ENCODE peak calls at places on chromosomes 3 and 15, in five cellular contexts. W, Q, I, F and J are unnamed samples.

GRCh38 chr3:179840985-179841384 is 188.1 kb downstream of the USP13 start:
- DNase-seq in W (no peak), Q (no peak), I (no peak), F (no peak), J (no peak)

GRCh38 chr3:4746241-4746958 is 232.8 kb upstream of the BHLHE40 start:
- DNase-seq in W (no peak), Q (no peak), I (no peak), F (no peak), J (no peak)

GRCh38 chr3:188034989-188035388 is 119.0 kb upstream of the LPP start:
- DNase-seq in W (no peak), Q (no peak), I (no peak), F (no peak), J (no peak)

GRCh38 chr15:95085056-95085455 is 853.7 kb downstream of the MCTP2 start:
- DNase-seq in W (no peak), Q (no peak), I (no peak), F (no peak), J (no peak)

GRCh38 chr3:169387751-169388696 is 275.5 kb downstream of the MECOM start:
- DNase-seq in W (no peak), Q (no peak), I (peak), F (peak), J (no peak)

GRCh38 chr3:42741796-42742195 is 31.3 kb downstream of the CCDC13 start:
- DNase-seq in W (no peak), Q (no peak), I (no peak), F (peak), J (no peak)

GRCh38 chr3:197522881-197523342 is 32.9 kb downstream of the BDH1 start:
- DNase-seq in W (no peak), Q (no peak), I (no peak), F (no peak), J (no peak)

GRCh38 chr3:37904614-37905047 is 43.0 kb downstream of the CTDSPL start:
- DNase-seq in W (no peak), Q (no peak), I (no peak), F (no peak), J (no peak)

GRCh38 chr3:53938645-53939044 is 47.0 kb upstream of the SELENOK start:
- DNase-seq in W (peak), Q (peak), I (peak), F (no peak), J (no peak)

GRCh38 chr3:17089314-17089700 is 204.6 kb downstream of the PLCL2 start:
- DNase-seq in W (no peak), Q (no peak), I (no peak), F (no peak), J (no peak)

GRCh38 chr15:24878153-24878552 is 76.6 kb upstream of the SNRPN start:
- DNase-seq in W (no peak), Q (no peak), I (peak), F (no peak), J (no peak)

GRCh38 chr15:31081568-31082250 is 19.8 kb downstream of the TRPM1 start:
- DNase-seq in W (no peak), Q (no peak), I (peak), F (no peak), J (no peak)

GRCh38 chr15:45587861-45588170 is 637 bp downstream of the BLOC1S6 start:
- DNase-seq in W (no peak), Q (no peak), I (no peak), F (no peak), J (no peak)

GRCh38 chr3:114452176-114452744 is 158.4 kb downstream of the TIGIT start:
- DNase-seq in W (no peak), Q (no peak), I (no peak), F (no peak), J (no peak)

GRCh38 chr3:127970966-127971592 is 56.0 kb downstream of the KBTBD12 start:
- DNase-seq in W (no peak), Q (peak), I (peak), F (no peak), J (no peak)

GRCh38 chr3:126851934-126852333 is 131.0 kb upstream of the PLXNA1 start:
- DNase-seq in W (no peak), Q (no peak), I (no peak), F (peak), J (no peak)

GRCh38 chr3:188956839-188957489 is 214.8 kb upstream of the TPRG1 start:
- DNase-seq in W (no peak), Q (peak), I (no peak), F (no peak), J (no peak)

GRCh38 chr3:14532691-14533456 is 7.3 kb downstream of the GRIP2 start:
- DNase-seq in W (no peak), Q (peak), I (peak), F (no peak), J (no peak)

GRCh38 chr3:130826516-130826915 is 67.4 kb upstream of the ATP2C1 start:
- DNase-seq in W (no peak), Q (no peak), I (no peak), F (no peak), J (no peak)

GRCh38 chr3:147410518-147411234 is 1.5 kb downstream of the ZIC1 start:
- DNase-seq in W (no peak), Q (no peak), I (no peak), F (no peak), J (no peak)

GRCh38 chr3:129597087-129597791 is 9.2 kb downstream of the PLXND1 start:
- DNase-seq in W (no peak), Q (no peak), I (no peak), F (no peak), J (no peak)

GRCh38 chr3:39216176-39216790 is 23.9 kb upstream of the XIRP1 start:
- DNase-seq in W (peak), Q (no peak), I (peak), F (no peak), J (peak)

GRCh38 chr3:117788086-117788485 is 1078.5 kb downstream of the TUSC7 start:
- DNase-seq in W (no peak), Q (no peak), I (no peak), F (no peak), J (no peak)

GRCh38 chr15:96264351-96264798 is 66.1 kb upstream of the NR2F2 start:
- DNase-seq in W (no peak), Q (peak), I (no peak), F (no peak), J (no peak)

GRCh38 chr3:1594940-1595339 is 502.1 kb downstream of the CNTN6 start:
- DNase-seq in W (no peak), Q (no peak), I (no peak), F (no peak), J (no peak)

GRCh38 chr3:184505053-184505452 is 56.5 kb upstream of the EPHB3 start:
- DNase-seq in W (no peak), Q (no peak), I (no peak), F (no peak), J (no peak)

GRCh38 chr3:16136042-16136441 is 38.4 kb upstream of the GALNT15 start:
- DNase-seq in W (no peak), Q (no peak), I (no peak), F (no peak), J (no peak)

GRCh38 chr3:149670742-149671492 is 13.1 kb upstream of the WWTR1 start:
- DNase-seq in W (no peak), Q (no peak), I (no peak), F (no peak), J (no peak)

GRCh38 chr3:63355809-63356208 is 77.7 kb downstream of the SYNPR start:
- DNase-seq in W (no peak), Q (no peak), I (no peak), F (no peak), J (no peak)

GRCh38 chr3:13093687-13094086 is 20.5 kb upstream of the IQSEC1 start:
- DNase-seq in W (no peak), Q (no peak), I (no peak), F (no peak), J (no peak)

DNA sequence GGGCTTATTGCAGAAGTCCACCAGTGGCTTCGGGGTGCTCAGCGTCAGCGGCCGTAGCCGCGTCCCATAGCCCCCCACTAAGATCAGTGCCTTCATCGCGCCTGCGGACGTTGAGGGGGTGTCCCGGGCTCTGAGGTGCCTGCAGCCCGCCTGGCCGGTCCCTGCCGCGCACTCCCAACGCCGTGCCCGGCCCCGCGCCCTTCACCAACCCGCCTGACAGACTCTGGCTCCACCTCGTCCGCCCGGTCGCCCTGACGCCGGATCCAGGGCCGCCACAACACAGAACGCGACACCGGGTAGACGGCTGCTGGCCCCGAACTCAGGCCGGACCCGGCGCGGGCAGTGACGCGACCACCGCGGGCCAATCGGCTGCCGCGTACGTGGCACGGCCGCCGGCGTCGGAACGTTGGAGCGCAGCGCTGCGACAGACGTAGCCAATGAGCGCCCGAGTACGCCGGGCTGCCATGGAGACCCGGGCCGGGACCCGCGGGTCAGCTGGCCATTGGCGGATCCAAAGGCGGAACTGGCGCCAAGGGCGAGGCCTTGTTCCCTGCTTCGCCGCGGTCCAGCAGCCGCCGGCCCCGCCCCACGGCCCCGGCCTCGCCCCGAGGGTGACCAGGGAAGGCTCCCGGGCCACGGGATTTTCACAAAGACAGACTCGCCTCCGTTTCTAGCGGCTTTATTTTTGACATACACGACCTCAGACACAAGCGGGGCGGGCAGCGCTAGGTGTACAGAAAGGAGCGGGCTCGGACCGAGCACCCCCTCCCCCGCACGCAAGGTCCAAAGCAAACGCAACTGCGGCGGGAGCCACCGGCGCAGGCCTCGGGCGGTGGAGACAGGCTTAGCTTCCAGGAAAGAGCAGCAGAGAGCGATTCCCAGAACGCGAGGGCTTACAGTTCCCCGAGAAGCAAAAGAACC is at the start of gene GMPPB:
- DNase-seq in W (peak), Q (peak), I (peak), F (peak), J (peak)
- TF ChIP-seq POLR2AphosphoS5 in W (peak), Q (peak), I (peak), F (peak), J (no peak)

GRCh38 chr3:159911664-159912037 is 77.0 kb upstream of the IL12A start:
- DNase-seq in W (no peak), Q (no peak), I (no peak), F (no peak), J (no peak)
- TF ChIP-seq POLR2AphosphoS5 in W (no peak), Q (no peak), I (no peak), F (no peak), J (no peak)

GRCh38 chr15:82093325-82093724 is 47.5 kb upstream of the MEX3B start:
- DNase-seq in W (no peak), Q (no peak), I (no peak), F (no peak), J (no peak)
- TF ChIP-seq POLR2AphosphoS5 in W (no peak), Q (no peak), I (no peak), F (no peak), J (no peak)

GRCh38 chr3:195587406-195587805 is 3.7 kb upstream of the APOD start:
- DNase-seq in W (no peak), Q (no peak), I (no peak), F (no peak), J (no peak)

GRCh38 chr3:195591852-195592251 is 8.1 kb upstream of the APOD start:
- DNase-seq in W (no peak), Q (no peak), I (no peak), F (no peak), J (no peak)

GRCh38 chr3:195587824-195588223 is 4.1 kb upstream of the APOD start:
- DNase-seq in W (no peak), Q (no peak), I (no peak), F (no peak), J (no peak)

GRCh38 chr3:195595778-195596531 is 12.2 kb upstream of the APOD start:
- DNase-seq in W (no peak), Q (no peak), I (no peak), F (no peak), J (no peak)

GRCh38 chr3:195591220-195591619 is 7.5 kb upstream of the APOD start:
- DNase-seq in W (no peak), Q (no peak), I (no peak), F (no peak), J (no peak)
- TF ChIP-seq POLR2AphosphoS5 in W (no peak), Q (no peak), I (no peak), F (no peak), J (no peak)

GRCh38 chr15:40871749-40872617 is 2.1 kb downstream of the RHOV start:
- DNase-seq in W (peak), Q (no peak), I (peak), F (no peak), J (no peak)
- TF ChIP-seq POLR2AphosphoS5 in W (peak), Q (peak), I (no peak), F (no peak), J (peak)

GRCh38 chr15:74025436-74025835 is 30.9 kb downstream of the PML start:
- DNase-seq in W (no peak), Q (no peak), I (no peak), F (no peak), J (no peak)
- TF ChIP-seq POLR2AphosphoS5 in W (no peak), Q (no peak), I (no peak), F (no peak), J (no peak)

DNA sequence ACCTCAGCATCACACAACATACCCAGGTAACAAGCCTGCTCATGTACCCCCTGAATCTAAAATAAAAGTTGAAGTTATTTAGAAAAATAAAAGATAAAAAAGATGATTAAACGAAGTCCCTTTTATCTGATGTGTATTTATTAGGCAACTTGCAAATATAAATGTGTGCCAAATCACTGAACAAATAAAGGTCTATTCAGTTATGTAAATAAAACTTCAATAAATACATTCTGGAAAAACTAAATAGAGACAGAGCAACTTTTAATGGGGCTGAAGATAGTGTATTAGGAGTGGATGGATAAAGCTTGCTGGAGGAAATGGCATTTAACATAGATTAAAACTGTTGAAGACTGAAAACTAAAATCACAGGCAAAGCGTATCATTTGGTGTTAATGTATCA is 678.0 kb upstream of the GRM7 start:
- DNase-seq in W (no peak), Q (no peak), I (no peak), F (no peak), J (no peak)
- TF ChIP-seq POLR2AphosphoS5 in W (no peak), Q (no peak), I (no peak), F (no peak), J (no peak)

DNA sequence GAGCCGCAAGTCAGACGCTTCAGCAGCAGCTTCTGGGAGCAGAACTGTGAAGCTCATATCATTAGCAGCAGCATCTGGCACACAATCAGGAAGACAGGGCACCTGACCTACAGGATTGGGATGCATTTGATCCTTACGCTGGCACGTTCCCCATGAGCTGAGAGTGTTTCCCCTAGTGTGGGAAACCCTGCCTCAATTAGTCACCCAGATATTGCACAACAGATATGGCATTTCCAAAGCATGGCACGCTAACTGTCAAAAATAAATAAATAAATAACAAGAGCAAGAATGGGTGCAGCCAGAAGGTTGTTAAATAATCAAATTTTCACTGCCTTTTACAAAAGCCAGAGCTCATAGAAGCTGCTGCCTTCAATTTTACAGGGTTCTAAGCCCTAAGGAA is 189.6 kb upstream of the THBS1 start:
- DNase-seq in W (no peak), Q (no peak), I (peak), F (no peak), J (no peak)
- TF ChIP-seq POLR2AphosphoS5 in W (no peak), Q (no peak), I (peak), F (no peak), J (no peak)

DNA sequence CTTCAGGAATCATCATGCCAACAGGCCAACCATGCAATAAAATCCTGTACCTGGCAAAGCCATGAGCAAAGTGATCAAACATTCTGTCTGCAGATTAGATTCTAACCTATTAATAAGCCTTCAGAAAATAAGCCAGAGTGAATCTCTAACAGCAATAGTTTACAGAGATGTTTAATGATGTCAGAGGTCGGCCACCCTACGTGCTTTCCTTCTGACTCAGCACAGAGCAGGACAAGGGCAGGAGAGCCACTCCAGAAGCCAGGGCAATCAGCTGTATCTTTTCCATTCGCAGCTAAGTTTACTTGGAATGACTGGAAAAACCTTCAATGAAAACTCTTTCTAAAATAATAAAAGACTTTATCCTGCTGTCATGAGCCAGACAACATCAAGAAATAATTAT is 13.2 kb downstream of the COL8A1 start:
- DNase-seq in W (no peak), Q (no peak), I (peak), F (no peak), J (no peak)
- TF ChIP-seq POLR2AphosphoS5 in W (no peak), Q (no peak), I (no peak), F (no peak), J (no peak)

GRCh38 chr3:83498617-83499016 is 1460.2 kb upstream of the CADM2 start:
- DNase-seq in W (no peak), Q (no peak), I (no peak), F (no peak), J (no peak)
- TF ChIP-seq POLR2AphosphoS5 in W (no peak), Q (no peak), I (no peak), F (no peak), J (no peak)